ENCODE peak calls at places on chromosomes 7 and 10, in six cellular contexts. B, W, E, F, Z and A are unnamed samples.

GRCh38 chr7:1681581-1681980 is 11.5 kb downstream of the ELFN1 start:
- DNase-seq in B (no peak), W (no peak), E (no peak), F (no peak), Z (no peak), A (no peak)

GRCh38 chr7:75642810-75643486 is 95.8 kb downstream of the HIP1 start:
- DNase-seq in B (no peak), W (peak; percentile 66), E (peak; percentile 76), F (peak; percentile 65), Z (no peak), A (peak; percentile 90)

GRCh38 chr7:158261362-158262235 is 326.0 kb downstream of the PTPRN2 start:
- DNase-seq in B (no peak), W (no peak), E (no peak), F (no peak), Z (no peak), A (no peak)

GRCh38 chr10:117174439-117175214 is 22.7 kb upstream of the KCNK18 start:
- DNase-seq in B (peak; percentile 67), W (peak; percentile 57), E (peak; percentile 89), F (peak; percentile 76), Z (peak; percentile 92), A (peak; percentile 95)

GRCh38 chr10:22475857-22476600 is 130.7 kb downstream of the SPAG6 start:
- DNase-seq in B (no peak), W (no peak), E (peak; percentile 53), F (peak; percentile 23), Z (peak; percentile 48), A (peak; percentile 16)

GRCh38 chr7:35558841-35559240 is 136.1 kb downstream of the HERPUD2 start:
- DNase-seq in B (no peak), W (no peak), E (no peak), F (no peak), Z (no peak), A (no peak)

GRCh38 chr7:7274782-7275181 is 92.4 kb downstream of the C1GALT1 start:
- DNase-seq in B (no peak), W (peak; percentile 33), E (no peak), F (no peak), Z (no peak), A (peak; percentile 59)

GRCh38 chr7:1341995-1342645 is 109.4 kb downstream of the UNCX start:
- DNase-seq in B (no peak), W (no peak), E (no peak), F (no peak), Z (no peak), A (no peak)

GRCh38 chr7:18573410-18574234 is 78.1 kb downstream of the HDAC9 start:
- DNase-seq in B (no peak), W (no peak), E (no peak), F (no peak), Z (no peak), A (no peak)

GRCh38 chr10:72083234-72084093 is 4.9 kb downstream of the SPOCK2 start:
- DNase-seq in B (no peak), W (no peak), E (peak; percentile 19), F (no peak), Z (no peak), A (no peak)

GRCh38 chr10:72081210-72081609 is 7.1 kb downstream of the SPOCK2 start:
- DNase-seq in B (no peak), W (no peak), E (peak; percentile 23), F (no peak), Z (no peak), A (no peak)

GRCh38 chr10:72084094-72084459 is 4.3 kb downstream of the SPOCK2 start:
- DNase-seq in B (no peak), W (no peak), E (no peak), F (no peak), Z (no peak), A (no peak)

GRCh38 chr10:72080042-72081035 is 8.0 kb downstream of the SPOCK2 start:
- DNase-seq in B (no peak), W (no peak), E (no peak), F (no peak), Z (no peak), A (peak; percentile 72)

DNA sequence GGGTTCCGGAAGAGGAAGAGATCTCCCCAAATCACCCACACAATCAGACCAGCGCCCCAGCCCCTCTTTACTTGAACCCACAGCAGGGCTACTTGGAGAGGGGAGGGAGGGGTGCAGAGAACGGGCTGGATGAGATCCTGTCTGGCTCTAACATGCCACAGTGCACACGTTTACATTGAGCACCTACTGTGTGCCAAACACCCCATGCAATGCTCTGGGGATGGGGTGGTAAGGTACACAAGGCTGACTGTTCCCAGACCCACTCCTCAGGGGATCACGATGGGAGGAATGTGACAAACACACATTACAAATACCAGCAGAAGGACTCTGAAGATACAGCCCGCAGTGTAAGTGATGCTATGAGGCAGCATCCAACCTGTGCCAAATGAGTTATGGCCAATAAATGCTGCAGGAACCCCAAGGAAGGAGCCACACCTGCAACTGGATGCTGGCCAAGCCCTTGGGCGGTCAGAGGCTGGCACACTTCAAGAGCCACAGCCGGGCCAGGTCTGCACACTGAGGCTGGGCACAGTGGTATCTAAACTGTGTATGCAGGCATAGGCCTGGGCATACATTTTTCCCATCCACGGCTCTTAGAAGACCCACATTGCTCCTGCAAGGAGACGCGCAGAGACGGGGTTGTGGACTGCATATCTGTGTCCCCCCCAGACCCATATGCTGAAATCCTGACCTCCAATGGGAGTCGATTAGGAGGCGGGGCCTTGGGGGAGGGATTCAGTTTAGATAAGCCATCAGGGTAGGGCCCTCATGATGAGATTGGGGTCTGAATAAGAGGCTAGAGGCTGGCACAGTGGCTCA is 6.4 kb downstream of the SPOCK2 start:
- DNase-seq in B (no peak), W (no peak), E (no peak), F (no peak), Z (no peak), A (peak; percentile 74)
- H3K4me1 ChIP-seq in B (no peaks in the 10 kb centered on the region), W (no peaks in the 10 kb centered on the region), E (no peaks in the 10 kb centered on the region), F (peaks cover 12% of the 10 kb centered on the region), Z (peaks cover 10% of the 10 kb centered on the region), A (peaks cover 2% of the 10 kb centered on the region)

GRCh38 chr10:129498680-129499079 is 31.6 kb downstream of the MGMT start:
- DNase-seq in B (no peak), W (no peak), E (no peak), F (no peak), Z (no peak), A (no peak)

GRCh38 chr10:129500617-129501339 is 33.7 kb downstream of the MGMT start:
- DNase-seq in B (no peak), W (no peak), E (no peak), F (no peak), Z (no peak), A (no peak)

GRCh38 chr10:129501652-129502436 is 34.8 kb downstream of the MGMT start:
- DNase-seq in B (no peak), W (no peak), E (no peak), F (no peak), Z (no peak), A (no peak)

GRCh38 chr10:129505500-129506075 is 38.5 kb downstream of the MGMT start:
- DNase-seq in B (no peak), W (no peak), E (no peak), F (no peak), Z (no peak), A (no peak)

DNA sequence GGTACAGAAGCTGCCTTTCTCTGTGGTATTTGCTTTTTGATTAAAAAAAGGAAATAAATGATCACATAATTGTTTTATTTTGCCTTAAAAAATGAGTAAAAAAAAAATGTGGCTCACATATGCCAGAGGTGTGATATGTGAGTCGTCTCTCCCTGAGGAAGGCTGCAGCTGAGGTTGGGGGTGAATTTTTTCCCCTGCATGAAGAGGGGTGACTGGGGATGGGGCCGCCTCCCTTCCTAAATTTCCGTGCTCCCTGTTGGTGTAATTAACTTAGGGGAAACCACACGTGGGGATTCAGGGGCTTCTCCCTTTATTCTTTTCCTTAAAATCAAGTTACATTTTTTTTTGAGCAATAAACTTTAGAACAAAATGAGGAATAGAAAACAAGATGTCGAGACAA is 35.4 kb downstream of the MGMT start:
- DNase-seq in B (no peak), W (no peak), E (no peak), F (no peak), Z (no peak), A (no peak)
- H4K91ac ChIP-seq in B (no peak overlapping the region), W (no peak overlapping the region), E (no peak overlapping the region), F (no peak overlapping the region), Z (no peak overlapping the region), A (no peak overlapping the region)

GRCh38 chr7:50667789-50668226 is 102.6 kb upstream of the DDC start:
- DNase-seq in B (no peak), W (peak; percentile 3), E (no peak), F (no peak), Z (no peak), A (no peak)

GRCh38 chr7:50664937-50665336 is 99.7 kb upstream of the DDC start:
- DNase-seq in B (no peak), W (no peak), E (no peak), F (no peak), Z (no peak), A (no peak)

GRCh38 chr7:50666124-50666496 is 100.9 kb upstream of the DDC start:
- DNase-seq in B (no peak), W (no peak), E (no peak), F (no peak), Z (no peak), A (no peak)

GRCh38 chr7:50665403-50666123 is 100.4 kb upstream of the DDC start:
- DNase-seq in B (no peak), W (peak; percentile 10), E (no peak), F (peak; percentile 54), Z (no peak), A (no peak)

DNA sequence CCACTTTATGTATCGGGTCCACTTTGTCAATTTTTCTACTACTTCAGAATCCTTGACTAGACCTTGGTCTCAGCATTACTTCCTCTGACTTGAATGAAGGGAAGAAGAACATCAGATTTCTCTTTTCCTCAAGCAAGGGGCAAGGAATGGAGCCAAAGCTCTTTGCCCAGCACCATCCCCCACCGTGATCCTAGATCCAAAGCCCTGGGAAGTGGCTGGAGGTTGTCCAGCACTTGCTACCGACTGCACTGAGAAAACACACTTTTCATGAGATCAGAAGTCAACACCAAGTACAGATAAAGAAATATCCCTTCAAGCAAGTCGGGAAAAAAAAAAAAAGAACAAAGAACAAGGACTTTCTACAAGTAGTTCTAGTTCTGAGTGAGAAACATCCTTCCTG is 102.1 kb upstream of the DDC start:
- DNase-seq in B (no peak), W (no peak), E (no peak), F (no peak), Z (no peak), A (no peak)
- H3K4me1 ChIP-seq in B (no peaks in the 10 kb centered on the region), W (peaks cover 6% of the 10 kb centered on the region), E (no peaks in the 10 kb centered on the region), F (peaks cover 26% of the 10 kb centered on the region), Z (no peaks in the 10 kb centered on the region), A (peaks cover 9% of the 10 kb centered on the region)

GRCh38 chr10:17074548-17074860 is 55.1 kb downstream of the CUBN start:
- DNase-seq in B (no peak), W (peak; percentile 52), E (no peak), F (no peak), Z (no peak), A (peak; percentile 18)
- H4K91ac ChIP-seq in B (no peak overlapping the region), W (no peak overlapping the region), E (no peak overlapping the region), F (no peak overlapping the region), Z (no peak overlapping the region), A (no peak overlapping the region)

GRCh38 chr10:123150986-123151738 is 3.0 kb upstream of the BUB3 start:
- DNase-seq in B (no peak), W (peak; percentile 9), E (peak; percentile 87), F (peak; percentile 29), Z (peak; percentile 62), A (no peak)
- H3K4me1 ChIP-seq in B (peaks cover 12% of the 10 kb centered on the region), W (peaks cover 1% of the 10 kb centered on the region), E (peaks cover 10% of the 10 kb centered on the region), F (peaks cover 35% of the 10 kb centered on the region), Z (peaks cover 15% of the 10 kb centered on the region), A (peaks cover 9% of the 10 kb centered on the region)

GRCh38 chr7:90595341-90595800 is 750 bp upstream of the CDK14 start:
- DNase-seq in B (no peak), W (peak; percentile 15), E (peak; percentile 29), F (no peak), Z (peak; percentile 9), A (no peak)
- H4K91ac ChIP-seq in B (peak overlapping the region; percentile 1), W (peak overlapping the region; percentile 13), E (no peak overlapping the region), F (no peak overlapping the region), Z (peak overlapping the region; percentile 19), A (no peak overlapping the region)

GRCh38 chr10:1870491-1870890 is 133.2 kb upstream of the ADARB2 start:
- DNase-seq in B (no peak), W (no peak), E (no peak), F (no peak), Z (no peak), A (no peak)
- H3K4me1 ChIP-seq in B (no peaks in the 10 kb centered on the region), W (no peaks in the 10 kb centered on the region), E (no peaks in the 10 kb centered on the region), F (no peaks in the 10 kb centered on the region), Z (no peaks in the 10 kb centered on the region), A (no peaks in the 10 kb centered on the region)